ENCODE peak calls at places on chromosomes 12 and 14, in five cellular contexts. D, T, J, H and L are unnamed samples.

GRCh38 chr14:105144231-105144665 is 24.3 kb downstream of the JAG2 start:
- DNase-seq in D (no peak), T (no peak), J (no peak), H (peak; percentile 41), L (no peak)

GRCh38 chr12:79006306-79006705 is 141.7 kb downstream of the SYT1 start:
- DNase-seq in D (no peak), T (no peak), J (peak; percentile 10), H (no peak), L (no peak)

GRCh38 chr14:54570651-54571415 is 3.9 kb downstream of the SAMD4A start:
- DNase-seq in D (no peak), T (no peak), J (no peak), H (no peak), L (no peak)

GRCh38 chr12:7872565-7873304 is at the start of gene SLC2A14:
- DNase-seq in D (no peak), T (no peak), J (no peak), H (no peak), L (no peak)

GRCh38 chr12:51171884-51172514 is 936 bp downstream of the TFCP2 start:
- DNase-seq in D (peak; percentile 16), T (peak; percentile 17), J (no peak), H (no peak), L (no peak)

GRCh38 chr14:105207460-105207901 is 26.4 kb upstream of the NUDT14 start:
- DNase-seq in D (no peak), T (no peak), J (no peak), H (no peak), L (no peak)

GRCh38 chr12:62751844-62752155 is 183.2 kb downstream of the PPM1H start:
- DNase-seq in D (no peak), T (no peak), J (no peak), H (no peak), L (no peak)

GRCh38 chr12:53860426-53861223 is 78.0 kb upstream of the HOXC13 start:
- DNase-seq in D (no peak), T (no peak), J (no peak), H (no peak), L (no peak)

GRCh38 chr14:30681752-30682355 is 59.7 kb downstream of the SCFD1 start:
- DNase-seq in D (peak; percentile 57), T (no peak), J (no peak), H (no peak), L (no peak)

GRCh38 chr12:32110942-32111341 is 4.3 kb downstream of the BICD1 start:
- DNase-seq in D (no peak), T (no peak), J (no peak), H (no peak), L (no peak)

GRCh38 chr14:22691171-22691570 is 47.0 kb upstream of the OR6J1 start:
- DNase-seq in D (no peak), T (no peak), J (no peak), H (no peak), L (no peak)

GRCh38 chr14:22579881-22580280 is 9.1 kb downstream of the DAD1 start:
- DNase-seq in D (no peak), T (no peak), J (no peak), H (no peak), L (no peak)

GRCh38 chr12:46266869-46267617 is 1.8 kb downstream of the SLC38A1 start:
- DNase-seq in D (peak; percentile 56), T (no peak), J (no peak), H (peak; percentile 87), L (no peak)

GRCh38 chr12:68432622-68433021 is 100.5 kb upstream of the MDM1 start:
- DNase-seq in D (no peak), T (no peak), J (no peak), H (no peak), L (no peak)

GRCh38 chr12:132888852-132889251 is 1.4 kb upstream of the CHFR start:
- DNase-seq in D (no peak), T (no peak), J (no peak), H (no peak), L (no peak)

GRCh38 chr14:23286904-23287479 is 1.1 kb upstream of the HOMEZ start:
- DNase-seq in D (no peak), T (no peak), J (no peak), H (no peak), L (no peak)

GRCh38 chr14:53591816-53592215 is 364.8 kb downstream of the BMP4 start:
- DNase-seq in D (no peak), T (no peak), J (no peak), H (no peak), L (no peak)

GRCh38 chr12:67981236-67982164 is 7.7 kb upstream of the IFNG-AS1 start:
- DNase-seq in D (no peak), T (no peak), J (no peak), H (no peak), L (no peak)

GRCh38 chr14:31884238-31884637 is 192.9 kb upstream of the ARHGAP5 start:
- DNase-seq in D (no peak), T (no peak), J (no peak), H (no peak), L (no peak)

GRCh38 chr12:30928356-30929264 is 2.1 kb downstream of the TSPAN11 start:
- DNase-seq in D (no peak), T (no peak), J (no peak), H (no peak), L (no peak)

GRCh38 chr12:53193953-53194716 is 12.9 kb downstream of the ITGB7 start:
- DNase-seq in D (peak; percentile 50), T (no peak), J (no peak), H (no peak), L (no peak)

GRCh38 chr12:109436181-109436546 is 40.9 kb downstream of the KCTD10 start:
- DNase-seq in D (no peak), T (no peak), J (no peak), H (no peak), L (no peak)

GRCh38 chr12:99278899-99279298 is 368.7 kb upstream of the GARIN6 start:
- DNase-seq in D (no peak), T (no peak), J (no peak), H (no peak), L (no peak)

GRCh38 chr12:62123721-62124203 is 136.4 kb upstream of the USP15 start:
- DNase-seq in D (peak; percentile 31), T (no peak), J (peak; percentile 2), H (no peak), L (peak; percentile 60)

GRCh38 chr12:89256060-89256459 is 96.2 kb downstream of the DUSP6 start:
- DNase-seq in D (no peak), T (no peak), J (no peak), H (no peak), L (no peak)

GRCh38 chr12:20370001-20370381 is 1.7 kb downstream of the PDE3A start:
- DNase-seq in D (no peak), T (no peak), J (no peak), H (peak; percentile 84), L (no peak)

GRCh38 chr12:10741836-10742235 is 18.7 kb upstream of the YBX3 start:
- DNase-seq in D (no peak), T (no peak), J (no peak), H (no peak), L (no peak)
- TF ChIP-seq POLR2AphosphoS5 in D (no peak), T (no peak), J (no peak), H (no peak), L (no peak)

GRCh38 chr12:131375261-131375971 is 335.5 kb upstream of the SFSWAP start:
- DNase-seq in D (no peak), T (no peak), J (no peak), H (peak; percentile 43), L (no peak)
- H3K9me3 ChIP-seq in D (no peaks in the 10 kb centered on the region), T (no peaks in the 10 kb centered on the region), J (no peaks in the 10 kb centered on the region), H (no peaks in the 10 kb centered on the region), L (no peaks in the 10 kb centered on the region)

GRCh38 chr14:51616256-51616655 is 35.5 kb upstream of the FRMD6 start:
- DNase-seq in D (no peak), T (no peak), J (no peak), H (no peak), L (no peak)

GRCh38 chr14:51613436-51613835 is 38.3 kb upstream of the FRMD6 start:
- DNase-seq in D (no peak), T (no peak), J (no peak), H (no peak), L (no peak)

GRCh38 chr14:51612449-51612848 is 39.3 kb upstream of the FRMD6 start:
- DNase-seq in D (no peak), T (no peak), J (no peak), H (no peak), L (no peak)

GRCh38 chr14:51616724-51617409 is 34.8 kb upstream of the FRMD6 start:
- DNase-seq in D (peak; percentile 91), T (no peak), J (peak; percentile 74), H (no peak), L (no peak)

GRCh38 chr14:51614707-51615106 is 37.0 kb upstream of the FRMD6 start:
- DNase-seq in D (no peak), T (no peak), J (no peak), H (no peak), L (no peak)
- TF ChIP-seq POLR2AphosphoS5 in D (no peak), T (no peak), J (no peak), H (no peak), L (no peak)

GRCh38 chr14:68621400-68622365 is 171.2 kb downstream of the ZFP36L1 start:
- DNase-seq in D (no peak), T (no peak), J (no peak), H (no peak), L (no peak)
- H3K9me3 ChIP-seq in D (peaks cover 19% of the 10 kb centered on the region), T (peaks cover 9% of the 10 kb centered on the region), J (peaks cover 3% of the 10 kb centered on the region), H (peaks cover 10% of the 10 kb centered on the region), L (peaks cover 4% of the 10 kb centered on the region)

GRCh38 chr12:121099779-121100178 is 32.9 kb upstream of the P2RX7 start:
- DNase-seq in D (no peak), T (no peak), J (no peak), H (no peak), L (no peak)

GRCh38 chr12:121096199-121096798 is 36.4 kb upstream of the P2RX7 start:
- DNase-seq in D (no peak), T (no peak), J (no peak), H (no peak), L (no peak)

GRCh38 chr12:121093487-121093891 is 39.2 kb upstream of the P2RX7 start:
- DNase-seq in D (no peak), T (no peak), J (no peak), H (peak; percentile 51), L (no peak)

GRCh38 chr12:121092034-121092433 is 40.6 kb upstream of the P2RX7 start:
- DNase-seq in D (no peak), T (no peak), J (no peak), H (no peak), L (no peak)

GRCh38 chr12:121095544-121096198 is 37.0 kb upstream of the P2RX7 start:
- DNase-seq in D (peak; percentile 25), T (peak; percentile 21), J (peak; percentile 20), H (peak; percentile 78), L (no peak)
- TF ChIP-seq POLR2AphosphoS5 in D (no peak), T (no peak), J (no peak), H (no peak), L (no peak)

DNA sequence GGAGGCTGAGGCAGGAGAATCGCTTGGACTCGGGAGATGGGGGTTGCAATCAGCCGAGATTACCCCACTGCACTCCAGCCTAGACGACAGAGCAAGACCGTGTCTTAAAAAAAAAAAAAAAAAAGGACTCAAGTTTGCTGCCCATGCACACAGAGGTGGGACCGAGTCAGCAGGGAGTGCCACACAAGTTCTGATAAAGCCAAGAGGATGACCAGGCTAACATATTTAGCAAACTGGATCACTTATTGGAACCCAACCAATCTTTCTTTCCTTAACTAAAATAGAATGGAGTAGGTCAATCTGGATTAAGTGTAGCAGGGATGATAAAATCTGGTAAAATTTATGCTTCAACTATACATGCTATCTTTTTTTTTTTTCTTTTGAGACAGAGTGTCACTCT is 190.4 kb upstream of the FOXN3 start:
- DNase-seq in D (no peak), T (no peak), J (no peak), H (no peak), L (no peak)
- H3K9me3 ChIP-seq in D (no peaks in the 10 kb centered on the region), T (no peaks in the 10 kb centered on the region), J (no peaks in the 10 kb centered on the region), H (no peaks in the 10 kb centered on the region), L (no peaks in the 10 kb centered on the region)